ENCODE peak calls at places on chromosomes 5 and 9, in ten cellular contexts. B is DMS53; K is activated effector memory CD4-positive, alpha-beta T cell treated with anti-CD3 and anti-CD28 coated beads, Interleukin-2, amount 50 U/mL, for 16 hours; S is NB4; N is left cardiac atrium; I is iris pigment epithelial cell; H is NCI-H460; L is foreskin fibroblast; T is stimulated activated CD4-positive, alpha-beta T cell treated with anti-CD3 and anti-CD28 coated beads, TNF-alpha, amount 100 ng/mL, for 4 hours; E is right cardiac atrium. M is an unnamed sample.

GRCh38 chr5:137609122-137609521 is 110.0 kb upstream of the SPOCK1 start:
- DNase-seq in B (no peak), K (no peak), S (no peak), N (no peak), I (peak), H (no peak), L (peak), T (no peak), E (no peak), M (no peak)

GRCh38 chr5:134582281-134582680 is 50.3 kb downstream of the SAR1B start:
- DNase-seq in B (no peak), K (peak), S (no peak), N (no peak), I (no peak), H (no peak), L (no peak), T (no peak), E (no peak), M (no peak)

GRCh38 chr5:14665110-14665822 is 748 bp downstream of the OTULIN start:
- DNase-seq in B (peak), K (peak), S (peak), N (peak), I (no peak), H (no peak), L (peak), T (no peak), E (peak), M (peak)

GRCh38 chr9:32603914-32604852 is 31.2 kb upstream of the NDUFB6 start:
- DNase-seq in B (peak), K (no peak), S (no peak), N (no peak), I (peak), H (no peak), L (no peak), T (no peak), E (no peak), M (peak)

GRCh38 chr9:135215571-135216161 is 128.2 kb downstream of the OLFM1 start:
- DNase-seq in B (no peak), K (no peak), S (no peak), N (peak), I (peak), H (no peak), L (no peak), T (no peak), E (peak), M (peak)

GRCh38 chr5:38789777-38790176 is 56.0 kb upstream of the OSMR start:
- DNase-seq in B (no peak), K (no peak), S (no peak), N (no peak), I (no peak), H (no peak), L (no peak), T (no peak), E (no peak), M (no peak)

GRCh38 chr9:87343816-87344438 is 153.7 kb upstream of the DAPK1 start:
- DNase-seq in B (no peak), K (no peak), S (no peak), N (no peak), I (peak), H (no peak), L (peak), T (no peak), E (no peak), M (no peak)

GRCh38 chr5:17379188-17379951 is 118.7 kb upstream of the TAF11L2 start:
- DNase-seq in B (no peak), K (no peak), S (no peak), N (no peak), I (no peak), H (no peak), L (peak), T (no peak), E (no peak), M (peak)

GRCh38 chr5:97623441-97623840 is 440.4 kb upstream of the RIOK2 start:
- DNase-seq in B (no peak), K (no peak), S (no peak), N (no peak), I (no peak), H (no peak), L (no peak), T (no peak), E (no peak), M (no peak)

GRCh38 chr5:92795633-92796032 is 785.4 kb downstream of the NR2F1-AS1 start:
- DNase-seq in B (peak), K (no peak), S (no peak), N (no peak), I (no peak), H (no peak), L (no peak), T (no peak), E (no peak), M (peak)

GRCh38 chr9:108417726-108418125 is 438.1 kb downstream of the ACTL7B start:
- DNase-seq in B (no peak), K (no peak), S (no peak), N (no peak), I (peak), H (no peak), L (peak), T (no peak), E (no peak), M (no peak)

GRCh38 chr5:139746691-139747582 is 48.7 kb upstream of the PSD2 start:
- DNase-seq in B (peak), K (peak), S (peak), N (peak), I (no peak), H (no peak), L (peak), T (peak), E (no peak), M (peak)

GRCh38 chr5:180474569-180474968 is 19.6 kb upstream of the CNOT6 start:
- DNase-seq in B (no peak), K (peak), S (no peak), N (no peak), I (no peak), H (no peak), L (no peak), T (no peak), E (no peak), M (no peak)

GRCh38 chr5:1010641-1011046 is 2.0 kb downstream of the NKD2 start:
- DNase-seq in B (peak), K (no peak), S (no peak), N (peak), I (no peak), H (no peak), L (no peak), T (no peak), E (peak), M (peak)

GRCh38 chr9:120214331-120214730 is 365.6 kb downstream of the CDK5RAP2 start:
- DNase-seq in B (no peak), K (no peak), S (no peak), N (no peak), I (no peak), H (no peak), L (no peak), T (no peak), E (no peak), M (peak)

GRCh38 chr9:99143661-99144060 is 38.7 kb downstream of the TGFBR1 start:
- DNase-seq in B (no peak), K (no peak), S (no peak), N (no peak), I (peak), H (no peak), L (peak), T (no peak), E (no peak), M (no peak)

GRCh38 chr9:134099123-134099761 is 31.4 kb upstream of the BRD3 start:
- DNase-seq in B (peak), K (peak), S (peak), N (no peak), I (peak), H (peak), L (peak), T (peak), E (no peak), M (peak)